ENCODE peak calls at places on chromosomes 16 and 17, in nine cellular contexts. N is CD4-positive, alpha-beta T cell; O is mammary epithelial cell; D is Calu3; J is CD8-positive, alpha-beta T cell; E is nephron progenitor cell; Y is A549; Q is heart right ventricle; B is heart left ventricle. R is an unnamed sample.

GRCh38 chr16:20073203-20074088 is at the start of gene GPR139:
- DNase-seq in O (no peak), E (peak; percentile 62), J (no peak), B (no peak), Q (no peak), Y (no peak), D (no peak), N (no peak), R (no peak)

GRCh38 chr16:29114476-29115012 is 129.7 kb downstream of the LAT start:
- DNase-seq in Q (no peak), N (no peak), J (no peak), E (no peak), D (no peak), B (no peak), Y (no peak), O (peak; percentile 6), R (no peak)

GRCh38 chr17:3983945-3984484 is 19.8 kb upstream of the ATP2A3 start:
- DNase-seq in Y (no peak), Q (peak; percentile 52), D (no peak), O (no peak), J (no peak), E (no peak), B (peak; percentile 68), N (no peak), R (no peak)

GRCh38 chr17:47719411-47720152 is 13.5 kb upstream of the TBX21 start:
- DNase-seq in Q (no peak), N (no peak), O (peak; percentile 63), Y (no peak), E (no peak), D (peak; percentile 52), J (no peak), B (no peak), R (peak; percentile 57)

GRCh38 chr16:70653406-70653805 is 7.0 kb downstream of the IL34 start:
- DNase-seq in E (no peak), Y (no peak), B (no peak), D (no peak), N (no peak), O (peak; percentile 9), Q (no peak), J (no peak), R (no peak)

GRCh38 chr17:80277751-80278671 is 17.4 kb downstream of the RNF213 start:
- DNase-seq in Y (no peak), Q (no peak), J (no peak), N (no peak), D (no peak), E (no peak), B (no peak), O (peak; percentile 84), R (no peak)

GRCh38 chr17:251531-251930 is 70.1 kb upstream of the DOC2B start:
- DNase-seq in D (no peak), E (no peak), Q (no peak), B (no peak), O (no peak), N (no peak), Y (no peak), J (no peak), R (no peak)

GRCh38 chr17:78351449-78352006 is 8.3 kb downstream of the SOCS3 start:
- DNase-seq in N (no peak), E (peak; percentile 41), Y (no peak), Q (peak; percentile 93), D (no peak), O (peak; percentile 98), B (peak; percentile 90), J (no peak), R (no peak)

GRCh38 chr17:11241611-11242226 is 706 bp downstream of the SHISA6 start:
- DNase-seq in B (no peak), Q (no peak), J (no peak), Y (no peak), D (no peak), E (no peak), O (no peak), N (no peak), R (no peak)

GRCh38 chr16:53948734-53949430 is 244.9 kb downstream of the FTO start:
- DNase-seq in D (no peak), Y (no peak), N (no peak), Q (no peak), O (no peak), J (no peak), E (no peak), B (no peak), R (no peak)

GRCh38 chr16:77113835-77114234 is 77.2 kb upstream of the MON1B start:
- DNase-seq in Y (no peak), O (no peak), D (no peak), E (no peak), J (no peak), B (peak; percentile 19), Q (no peak), N (no peak), R (no peak)

GRCh38 chr16:27722892-27723450 is 173.0 kb downstream of the KATNIP start:
- DNase-seq in O (no peak), Q (no peak), D (no peak), N (no peak), B (no peak), J (no peak), Y (no peak), E (no peak), R (no peak)

GRCh38 chr17:28716740-28717577 is 709 bp downstream of the RAB34 start:
- DNase-seq in D (no peak), B (peak; percentile 36), Y (no peak), Q (peak; percentile 42), O (peak; percentile 39), J (no peak), E (peak; percentile 58), N (no peak), R (no peak)

GRCh38 chr17:40559016-40559853 is 6.0 kb downstream of the CCR7 start:
- DNase-seq in N (no peak), J (no peak), Q (no peak), B (peak; percentile 6), O (no peak), Y (no peak), D (no peak), E (no peak), R (no peak)

GRCh38 chr17:72967263-72967962 is 125.1 kb downstream of the SLC39A11 start:
- DNase-seq in N (no peak), D (no peak), Y (no peak), B (no peak), Q (no peak), O (no peak), J (no peak), E (no peak), R (no peak)

GRCh38 chr16:2333772-2334379 is 6.7 kb downstream of the ABCA3 start:
- DNase-seq in N (no peak), B (no peak), Q (no peak), D (no peak), J (no peak), E (no peak), Y (peak; percentile 64), O (no peak), R (no peak)

DNA sequence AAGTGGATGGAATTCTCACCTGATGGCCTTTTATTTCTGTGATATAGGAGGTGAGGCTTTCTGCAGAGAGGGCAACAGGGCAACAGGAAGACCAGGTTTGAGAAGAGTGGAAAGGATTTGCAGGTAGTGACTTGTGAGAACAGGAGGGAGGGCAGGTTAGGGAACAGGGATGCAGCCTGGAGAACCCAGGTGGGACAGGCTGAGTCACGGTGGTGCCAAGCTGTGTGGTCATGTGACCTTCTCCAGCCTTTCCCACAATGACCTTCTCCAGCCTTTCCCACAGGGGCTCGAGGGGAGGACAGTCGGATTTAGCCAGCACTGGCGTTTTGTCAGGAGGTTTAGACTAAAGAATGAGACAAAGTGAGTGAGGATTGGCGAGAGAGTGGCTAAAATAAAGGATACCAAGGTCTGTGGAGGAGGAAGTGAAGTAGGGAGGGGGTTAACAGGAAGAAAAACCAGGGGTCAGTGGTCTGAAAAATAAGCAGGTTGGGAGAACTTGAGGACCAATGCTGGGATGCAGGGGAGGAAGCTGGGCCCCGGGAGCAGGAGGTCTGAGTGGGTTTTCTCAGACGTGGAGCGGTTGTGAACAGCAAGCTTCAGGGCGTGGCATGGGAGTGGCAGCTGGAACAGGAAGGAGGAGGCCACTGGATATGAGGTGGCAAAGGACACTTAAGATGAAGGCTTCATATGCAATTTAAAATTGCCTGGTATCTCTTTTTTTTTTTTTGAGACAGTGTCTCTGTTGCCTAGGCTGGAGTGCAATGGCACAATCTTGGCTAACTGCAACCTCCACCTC is 37.7 kb downstream of the DNAH2 start:
- DNase-seq in J (no peak), Q (no peak), O (peak; percentile 68), D (no peak), N (no peak), Y (no peak), E (no peak), B (no peak), R (no peak)
- TF ChIP-seq CTCF in J (no peak), Q (no peak), O (no peak), D (no peak), N (no peak), Y (no peak), E (no peak), B (no peak), R (no peak)

DNA sequence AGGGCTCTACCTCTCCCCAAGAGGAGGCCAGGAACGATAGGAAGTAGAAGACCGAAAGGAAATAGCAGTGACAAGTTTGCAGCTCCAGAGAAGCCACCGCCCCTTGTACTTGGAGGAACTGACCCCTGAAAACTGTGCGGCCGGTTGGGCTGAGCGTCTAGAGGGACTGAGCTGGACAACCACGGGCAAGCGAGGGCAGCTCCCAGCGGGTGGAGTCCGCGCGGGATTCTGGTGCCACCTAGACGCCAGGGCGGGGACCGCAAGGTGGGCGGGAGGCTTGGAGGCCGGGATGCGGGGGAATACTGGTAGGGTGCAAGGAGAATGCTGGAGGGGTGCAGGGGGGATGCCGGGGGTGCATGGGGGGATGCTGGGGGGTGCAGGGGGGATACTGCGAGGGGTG is 1.3 kb upstream of the SLC6A4 start:
- DNase-seq in N (no peak), D (peak; percentile 81), O (peak; percentile 30), E (peak; percentile 80), B (peak; percentile 37), J (no peak), Q (peak; percentile 68), Y (peak; percentile 91), R (peak; percentile 73)
- TF ChIP-seq CTCF in N (no peak), D (peak; percentile 40), O (peak; percentile 3), E (no peak), B (peak; percentile 11), J (no peak), Q (peak; percentile 34), Y (peak; percentile 64), R (peak; percentile 39)

GRCh38 chr17:50774225-50774803 is 7.0 kb upstream of the ANKRD40CL start:
- DNase-seq in Y (no peak), B (no peak), Q (no peak), J (no peak), O (no peak), E (no peak), N (no peak), D (no peak), R (no peak)
- TF ChIP-seq CTCF in Y (no peak), B (no peak), Q (no peak), J (no peak), O (no peak), E (no peak), N (no peak), D (no peak), R (no peak)

GRCh38 chr16:88539652-88540345 is 30.4 kb upstream of the ZC3H18 start:
- DNase-seq in Q (no peak), N (no peak), E (no peak), Y (no peak), J (no peak), B (no peak), O (no peak), D (no peak), R (no peak)
- TF ChIP-seq CTCF in Q (no peak), N (no peak), E (no peak), Y (no peak), J (no peak), B (no peak), O (no peak), D (no peak), R (no peak)